ENCODE peak calls at places on chromosome 20, in four cellular contexts. J, Y, T and M are unnamed samples.

GRCh38 chr20:50919567-50919966 is 11.7 kb downstream of the ADNP start:
- DNase-seq in J (no peak), Y (peak), T (peak), M (peak)

GRCh38 chr20:23125625-23126191 is 39.6 kb upstream of the CD93 start:
- DNase-seq in J (no peak), Y (peak), T (no peak), M (no peak)

GRCh38 chr20:9375221-9375681 is 139.1 kb upstream of the LAMP5 start:
- DNase-seq in J (no peak), Y (no peak), T (no peak), M (no peak)

GRCh38 chr20:32539817-32540675 is 45.1 kb downstream of the NOL4L start:
- DNase-seq in J (peak), Y (no peak), T (no peak), M (no peak)

GRCh38 chr20:1894951-1895673 is at the start of gene SIRPA:
- DNase-seq in J (no peak), Y (peak), T (peak), M (no peak)

GRCh38 chr20:42887281-42887680 is 302.4 kb downstream of the PTPRT start:
- DNase-seq in J (no peak), Y (no peak), T (no peak), M (no peak)

GRCh38 chr20:57476641-57477461 is 48.1 kb downstream of the CTCFL start:
- DNase-seq in J (no peak), Y (no peak), T (no peak), M (no peak)

GRCh38 chr20:19370076-19371075 is 157.9 kb downstream of the SLC24A3 start:
- DNase-seq in J (no peak), Y (no peak), T (no peak), M (no peak)

GRCh38 chr20:47489448-47489872 is 12.2 kb upstream of the NCOA3 start:
- DNase-seq in J (peak), Y (no peak), T (no peak), M (no peak)

GRCh38 chr20:15482525-15482924 is 1090.7 kb downstream of the KIF16B start:
- DNase-seq in J (no peak), Y (no peak), T (no peak), M (no peak)

GRCh38 chr20:36313936-36314335 is 7.8 kb downstream of the DLGAP4 start:
- DNase-seq in J (no peak), Y (no peak), T (peak), M (no peak)

GRCh38 chr20:62503414-62504178 is 27.8 kb upstream of the GATA5 start:
- DNase-seq in J (no peak), Y (no peak), T (no peak), M (no peak)

GRCh38 chr20:11267131-11267761 is 593.4 kb upstream of the JAG1 start:
- DNase-seq in J (no peak), Y (peak), T (peak), M (peak)

GRCh38 chr20:43953919-43954617 is 39.4 kb downstream of the TOX2 start:
- DNase-seq in J (no peak), Y (no peak), T (no peak), M (no peak)

GRCh38 chr20:36493013-36493800 is 48.1 kb upstream of the MYL9 start:
- DNase-seq in J (no peak), Y (no peak), T (no peak), M (no peak)

GRCh38 chr20:46286380-46286779 is 21.9 kb downstream of the CDH22 start:
- DNase-seq in J (no peak), Y (no peak), T (no peak), M (no peak)

GRCh38 chr20:57713505-57713903 is 3.7 kb upstream of the PMEPA1 start:
- DNase-seq in J (no peak), Y (no peak), T (no peak), M (no peak)

GRCh38 chr20:1700990-1701389 is 43.4 kb upstream of the SIRPG start:
- DNase-seq in J (no peak), Y (no peak), T (no peak), M (no peak)

GRCh38 chr20:63775096-63775978 is 35.8 kb downstream of the SLC2A4RG start:
- DNase-seq in J (no peak), Y (peak), T (no peak), M (no peak)

GRCh38 chr20:5848711-5849505 is 98.7 kb downstream of the SHLD1 start:
- DNase-seq in J (no peak), Y (no peak), T (peak), M (no peak)

GRCh38 chr20:48827880-48828733 is at the start of gene PREX1:
- DNase-seq in J (peak), Y (peak), T (peak), M (no peak)

GRCh38 chr20:25863536-25864325 is 167.1 kb upstream of the ZNF337 start:
- DNase-seq in J (no peak), Y (no peak), T (no peak), M (no peak)